ENCODE peak calls at places on chromosomes 2 and 18, in four cellular contexts. L is body of pancreas; S is CD4-positive, alpha-beta memory T cell; E is K562. D is an unnamed sample.

GRCh38 chr2:235492850-235493344 is 946 bp upstream of the AGAP1 start:
- DNase-seq in E (no peak), S (no peak), L (no peak), D (no peak)

GRCh38 chr18:43789234-43790000 is 512.1 kb upstream of the SYT4 start:
- DNase-seq in E (no peak), L (no peak), S (no peak), D (peak; percentile 10)

GRCh38 chr18:55034742-55035141 is 75.5 kb upstream of the CCDC68 start:
- DNase-seq in L (no peak), S (no peak), E (no peak), D (no peak)

GRCh38 chr2:120395686-120396518 is 50.0 kb downstream of the INHBB start:
- DNase-seq in E (no peak), S (no peak), L (peak; percentile 50), D (peak; percentile 68)

GRCh38 chr2:3453196-3453845 is 66.0 kb downstream of the ADI1 start:
- DNase-seq in L (no peak), E (no peak), S (no peak), D (no peak)

GRCh38 chr2:216775043-216775453 is 79.7 kb upstream of the IGFBP5 start:
- DNase-seq in S (no peak), L (peak; percentile 40), E (peak; percentile 73), D (peak; percentile 87)

GRCh38 chr2:31812051-31812798 is 198.6 kb downstream of the MEMO1 start:
- DNase-seq in S (peak; percentile 21), E (peak; percentile 45), L (no peak), D (no peak)

GRCh38 chr2:75627902-75628504 is 18.6 kb upstream of the MRPL19 start:
- DNase-seq in S (peak; percentile 29), L (peak; percentile 81), E (peak; percentile 66), D (peak; percentile 69)

GRCh38 chr2:108324531-108325256 is 36.0 kb downstream of the SULT1C2 start:
- DNase-seq in E (no peak), S (no peak), L (no peak), D (no peak)

GRCh38 chr2:110645616-110646015 is 32.2 kb downstream of the BUB1 start:
- DNase-seq in S (no peak), E (no peak), L (no peak), D (no peak)

GRCh38 chr2:206115026-206115578 is 29.1 kb upstream of the INO80D start:
- DNase-seq in S (no peak), L (no peak), E (no peak), D (no peak)

GRCh38 chr2:177334940-177335543 is 57.5 kb upstream of the AGPS start:
- DNase-seq in S (peak; percentile 49), L (peak; percentile 20), E (peak; percentile 74), D (no peak)

GRCh38 chr18:22846088-22846683 is 86.9 kb upstream of the RBBP8 start:
- DNase-seq in E (peak; percentile 14), L (no peak), S (no peak), D (no peak)

GRCh38 chr2:6535572-6535971 is 330.1 kb downstream of the CMPK2 start:
- DNase-seq in E (no peak), L (no peak), S (no peak), D (no peak)

GRCh38 chr18:62486290-62486964 is 36.4 kb upstream of the ZCCHC2 start:
- DNase-seq in S (no peak), L (peak; percentile 39), E (peak; percentile 25), D (no peak)

GRCh38 chr2:98476192-98476868 is 31.7 kb downstream of the INPP4A start:
- DNase-seq in E (no peak), L (peak; percentile 53), S (no peak), D (peak; percentile 58)

GRCh38 chr2:204187513-204188088 is 251.0 kb downstream of the ICOS start:
- DNase-seq in L (peak; percentile 25), S (peak; percentile 5), E (no peak), D (no peak)

GRCh38 chr2:118847447-118848172 is at the start of gene EN1:
- DNase-seq in E (peak; percentile 91), S (no peak), L (no peak), D (no peak)

GRCh38 chr2:69798466-69798908 is 31.0 kb upstream of the GMCL1 start:
- DNase-seq in L (no peak), S (no peak), E (no peak), D (no peak)

GRCh38 chr2:241686322-241686648 is 330 bp downstream of the DTYMK start:
- DNase-seq in S (no peak), E (no peak), L (no peak), D (no peak)

GRCh38 chr2:239777219-239777618 is 247.9 kb downstream of the NDUFA10 start:
- DNase-seq in S (no peak), L (no peak), E (no peak), D (no peak)

GRCh38 chr18:8011906-8012305 is 444.8 kb downstream of the PTPRM start:
- DNase-seq in S (no peak), E (no peak), L (no peak), D (no peak)

GRCh38 chr2:129923265-129924141 is 56.0 kb upstream of the RAB6C start:
- DNase-seq in L (peak; percentile 40), S (no peak), E (peak; percentile 53), D (peak; percentile 53)

GRCh38 chr2:105237045-105237765 is 4.3 kb upstream of the GPR45 start:
- DNase-seq in E (no peak), L (no peak), S (peak; percentile 11), D (no peak)

GRCh38 chr2:19787134-19787533 is 114.6 kb downstream of the TTC32 start:
- DNase-seq in E (no peak), L (no peak), S (no peak), D (no peak)

GRCh38 chr2:71669058-71669456 is 215.7 kb downstream of the DYSF start:
- DNase-seq in E (no peak), L (no peak), S (no peak), D (no peak)

GRCh38 chr2:84873350-84873749 is 7.5 kb downstream of the TRABD2A start:
- DNase-seq in S (no peak), L (no peak), E (no peak), D (no peak)

GRCh38 chr2:101745711-101746694 is 48.5 kb downstream of the MAP4K4 start:
- DNase-seq in L (no peak), E (no peak), S (no peak), D (no peak)

GRCh38 chr2:42810971-42811865 is 18.8 kb upstream of the HAAO start:
- DNase-seq in E (no peak), S (peak; percentile 54), L (peak; percentile 38), D (peak; percentile 71)

GRCh38 chr2:221911890-221912289 is 339.8 kb upstream of the EPHA4 start:
- DNase-seq in E (no peak), L (no peak), S (no peak), D (no peak)

GRCh38 chr2:182587831-182588230 is 128.2 kb upstream of the DNAJC10 start:
- DNase-seq in E (no peak), S (no peak), L (no peak), D (no peak)

GRCh38 chr2:8457092-8457481 is 224.8 kb upstream of the ID2 start:
- DNase-seq in E (peak; percentile 47), S (no peak), L (peak; percentile 37), D (no peak)

GRCh38 chr2:227411320-227411989 is 23.7 kb upstream of the SCYGR1 start:
- DNase-seq in L (no peak), S (peak; percentile 2), E (no peak), D (no peak)

GRCh38 chr2:28296243-28296642 is 96.4 kb upstream of the FOSL2 start:
- DNase-seq in E (no peak), S (no peak), L (no peak), D (no peak)

GRCh38 chr2:174752403-174753037 is 11.8 kb downstream of the CHRNA1 start:
- DNase-seq in L (no peak), E (no peak), S (peak; percentile 67), D (no peak)

GRCh38 chr2:148560501-148560900 is 84.0 kb upstream of the EPC2 start:
- DNase-seq in S (no peak), L (no peak), E (no peak), D (no peak)

DNA sequence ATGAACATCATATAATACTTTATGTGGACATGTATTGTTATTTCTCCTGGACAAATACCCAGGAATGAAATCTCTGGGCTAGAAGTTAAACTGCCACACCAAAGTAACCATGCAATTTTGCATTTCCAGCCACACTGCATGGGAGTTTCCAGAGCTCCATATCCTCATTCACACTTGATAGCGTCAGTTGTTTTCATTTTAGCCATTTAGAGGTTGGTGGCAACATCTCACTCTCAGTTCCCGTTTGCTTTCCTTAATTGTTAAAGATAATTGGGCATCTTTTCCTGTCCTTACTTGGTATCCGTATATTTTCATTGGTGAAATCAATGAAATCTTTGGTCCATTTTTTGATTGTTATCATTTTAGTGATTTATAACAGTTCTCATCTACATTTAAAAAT is 47.8 kb downstream of the SH3YL1 start:
- DNase-seq in S (no peak), L (no peak), E (no peak), D (no peak)
- H3K36me3 ChIP-seq in S (no peaks in the 10 kb centered on the region), L (peaks cover 7% of the 10 kb centered on the region), E (no peaks in the 10 kb centered on the region), D (no peaks in the 10 kb centered on the region)

GRCh38 chr2:196635156-196635555 is 4.4 kb upstream of the CCDC150 start:
- DNase-seq in E (no peak), S (no peak), L (no peak), D (no peak)

GRCh38 chr2:196640031-196640548 is 575 bp downstream of the CCDC150 start:
- DNase-seq in S (no peak), L (no peak), E (no peak), D (no peak)

GRCh38 chr2:196639180-196640030 is at the start of gene CCDC150:
- DNase-seq in S (peak; percentile 94), L (peak; percentile 93), E (peak; percentile 88), D (peak; percentile 97)

DNA sequence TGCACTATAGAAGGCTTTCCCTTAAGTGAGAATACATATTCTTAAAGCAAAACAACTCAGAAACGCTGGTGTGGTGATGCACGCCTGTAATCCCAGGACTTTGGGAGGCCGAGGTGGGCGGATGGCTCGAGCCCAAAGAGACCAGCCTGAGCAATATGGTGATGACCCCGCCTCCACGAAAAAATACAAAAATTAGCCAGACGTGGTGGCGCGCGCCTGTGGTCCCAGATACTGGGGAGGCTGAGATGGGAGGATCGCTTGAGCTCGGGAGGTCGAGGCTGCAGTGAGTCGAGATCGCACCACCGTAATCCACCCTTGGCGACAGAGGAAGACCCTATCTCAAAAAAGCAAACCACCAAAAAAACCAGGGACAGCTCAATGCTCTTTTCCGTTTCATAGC is 750 bp upstream of the CCDC150 start:
- DNase-seq in E (no peak), S (no peak), L (no peak), D (no peak)
- H3K4me3 ChIP-seq in E (peak overlapping the region; percentile 83), S (peak overlapping the region; percentile 69), L (no peak overlapping the region), D (peak overlapping the region; percentile 68)

GRCh38 chr2:219213486-219214071 is 5.2 kb downstream of the ABCB6 start:
- DNase-seq in L (peak; percentile 2), E (no peak), S (no peak), D (no peak)
- H3K36me3 ChIP-seq in L (peaks cover 3% of the 10 kb centered on the region), E (peaks cover 75% of the 10 kb centered on the region), S (peaks cover 12% of the 10 kb centered on the region), D (peaks cover 68% of the 10 kb centered on the region)

GRCh38 chr2:38462121-38462634 is 85.1 kb upstream of the ATL2 start:
- DNase-seq in E (peak; percentile 39), S (no peak), L (no peak), D (no peak)
- H3K4me3 ChIP-seq in E (no peak overlapping the region), S (no peak overlapping the region), L (no peak overlapping the region), D (no peak overlapping the region)

D was measured in BE2C.